ENCODE peak calls at places on chromosome 21, in eight cellular contexts. One of them, this sample, is unnamed.
A peak's percentile ranks its signal among the peaks of the same experiment; 100 is the strongest.

GRCh38 chr21:22374218-22374969 is 1376.2 kb downstream of the NCAM2 start:
- DNase-seq in cardiac fibroblast: no peak
- DNase-seq in A673: no peak
- DNase-seq in transverse colon: no peak
- DNase-seq in Peyer's patch: no peak
- DNase-seq in colonic mucosa: no peak
- DNase-seq in lower lobe of right lung: no peak
- DNase-seq in breast epithelium: no peak
- DNase-seq in this sample: no peak

GRCh38 chr21:32378956-32379355 is 13.9 kb downstream of the URB1 start:
- DNase-seq in transverse colon: no peak
- DNase-seq in A673: no peak
- DNase-seq in breast epithelium: no peak
- DNase-seq in Peyer's patch: no peak
- DNase-seq in lower lobe of right lung: no peak
- DNase-seq in cardiac fibroblast: no peak
- DNase-seq in colonic mucosa: no peak
- DNase-seq in this sample: no peak

GRCh38 chr21:39004776-39005605 is 178.3 kb downstream of the PSMG1 start:
- DNase-seq in colonic mucosa: peak; percentile 56
- DNase-seq in transverse colon: peak; percentile 47
- DNase-seq in cardiac fibroblast: peak; percentile 28
- DNase-seq in lower lobe of right lung: peak; percentile 77
- DNase-seq in A673: no peak
- DNase-seq in breast epithelium: no peak
- DNase-seq in Peyer's patch: no peak
- DNase-seq in this sample: peak; percentile 61

GRCh38 chr21:45467221-45467779 is 62.3 kb downstream of the COL18A1 start:
- DNase-seq in breast epithelium: no peak
- DNase-seq in A673: no peak
- DNase-seq in lower lobe of right lung: no peak
- DNase-seq in cardiac fibroblast: no peak
- DNase-seq in Peyer's patch: no peak
- DNase-seq in colonic mucosa: no peak
- DNase-seq in transverse colon: no peak
- DNase-seq in this sample: no peak

GRCh38 chr21:45874716-45875415 is 106.7 kb upstream of the COL6A1 start:
- DNase-seq in transverse colon: peak; percentile 57
- DNase-seq in lower lobe of right lung: peak; percentile 35
- DNase-seq in colonic mucosa: peak; percentile 50
- DNase-seq in Peyer's patch: no peak
- DNase-seq in breast epithelium: no peak
- DNase-seq in A673: peak; percentile 62
- DNase-seq in cardiac fibroblast: peak; percentile 95
- DNase-seq in this sample: peak; percentile 29

GRCh38 chr21:31236528-31236927 is 107.5 kb downstream of the TIAM1 start:
- DNase-seq in lower lobe of right lung: no peak
- DNase-seq in transverse colon: no peak
- DNase-seq in cardiac fibroblast: no peak
- DNase-seq in Peyer's patch: no peak
- DNase-seq in colonic mucosa: no peak
- DNase-seq in A673: no peak
- DNase-seq in breast epithelium: no peak
- DNase-seq in this sample: no peak

GRCh38 chr21:40433575-40433974 is 413.4 kb downstream of the DSCAM start:
- DNase-seq in cardiac fibroblast: no peak
- DNase-seq in Peyer's patch: no peak
- DNase-seq in lower lobe of right lung: no peak
- DNase-seq in colonic mucosa: no peak
- DNase-seq in breast epithelium: no peak
- DNase-seq in A673: no peak
- DNase-seq in transverse colon: no peak
- DNase-seq in this sample: no peak

GRCh38 chr21:32909393-32909792 is 116.3 kb upstream of the OLIG2 start:
- DNase-seq in A673: no peak
- DNase-seq in breast epithelium: no peak
- DNase-seq in cardiac fibroblast: no peak
- DNase-seq in Peyer's patch: no peak
- DNase-seq in lower lobe of right lung: no peak
- DNase-seq in colonic mucosa: no peak
- DNase-seq in transverse colon: no peak
- DNase-seq in this sample: no peak

GRCh38 chr21:44986471-44987291 is 46.9 kb downstream of the SLX9 start:
- DNase-seq in transverse colon: no peak
- DNase-seq in cardiac fibroblast: no peak
- DNase-seq in A673: no peak
- DNase-seq in Peyer's patch: no peak
- DNase-seq in lower lobe of right lung: peak; percentile 40
- DNase-seq in breast epithelium: no peak
- DNase-seq in colonic mucosa: no peak
- DNase-seq in this sample: no peak

GRCh38 chr21:33368124-33368523 is 35.1 kb upstream of the IFNGR2 start:
- DNase-seq in lower lobe of right lung: no peak
- DNase-seq in colonic mucosa: no peak
- DNase-seq in cardiac fibroblast: no peak
- DNase-seq in transverse colon: no peak
- DNase-seq in Peyer's patch: no peak
- DNase-seq in breast epithelium: no peak
- DNase-seq in A673: no peak
- DNase-seq in this sample: no peak

GRCh38 chr21:9755611-9756010 is 765.8 kb upstream of the TPTE start:
- DNase-seq in colonic mucosa: no peak
- DNase-seq in breast epithelium: no peak
- DNase-seq in Peyer's patch: no peak
- DNase-seq in cardiac fibroblast: no peak
- DNase-seq in lower lobe of right lung: no peak
- DNase-seq in transverse colon: no peak
- DNase-seq in A673: no peak
- DNase-seq in this sample: no peak

GRCh38 chr21:44919111-44919912 is 1.4 kb downstream of the ITGB2 start:
- DNase-seq in breast epithelium: no peak
- DNase-seq in cardiac fibroblast: no peak
- DNase-seq in A673: no peak
- DNase-seq in lower lobe of right lung: peak; percentile 68
- DNase-seq in Peyer's patch: no peak
- DNase-seq in transverse colon: no peak
- DNase-seq in colonic mucosa: no peak
- DNase-seq in this sample: no peak

GRCh38 chr21:39720126-39720778 is 24.7 kb upstream of the IGSF5 start:
- DNase-seq in lower lobe of right lung: no peak
- DNase-seq in breast epithelium: no peak
- DNase-seq in transverse colon: no peak
- DNase-seq in A673: no peak
- DNase-seq in cardiac fibroblast: no peak
- DNase-seq in Peyer's patch: no peak
- DNase-seq in colonic mucosa: no peak
- DNase-seq in this sample: no peak

GRCh38 chr21:26842976-26843911 is 2.0 kb downstream of the ADAMTS1 start:
- DNase-seq in cardiac fibroblast: peak; percentile 98
- DNase-seq in breast epithelium: peak; percentile 80
- DNase-seq in Peyer's patch: peak; percentile 25
- DNase-seq in colonic mucosa: peak; percentile 91
- DNase-seq in A673: peak; percentile 97
- DNase-seq in transverse colon: peak; percentile 87
- DNase-seq in lower lobe of right lung: peak; percentile 84
- DNase-seq in this sample: peak; percentile 91

GRCh38 chr21:46144464-46145070 is 10.8 kb downstream of the FTCD start:
- DNase-seq in cardiac fibroblast: no peak
- DNase-seq in transverse colon: no peak
- DNase-seq in colonic mucosa: no peak
- DNase-seq in Peyer's patch: no peak
- DNase-seq in breast epithelium: no peak
- DNase-seq in lower lobe of right lung: no peak
- DNase-seq in A673: no peak
- DNase-seq in this sample: no peak

GRCh38 chr21:25826652-25827051 is 91.9 kb downstream of the GABPA start:
- DNase-seq in A673: no peak
- DNase-seq in transverse colon: no peak
- DNase-seq in breast epithelium: no peak
- DNase-seq in cardiac fibroblast: no peak
- DNase-seq in colonic mucosa: no peak
- DNase-seq in Peyer's patch: no peak
- DNase-seq in lower lobe of right lung: no peak
- DNase-seq in this sample: no peak

DNA sequence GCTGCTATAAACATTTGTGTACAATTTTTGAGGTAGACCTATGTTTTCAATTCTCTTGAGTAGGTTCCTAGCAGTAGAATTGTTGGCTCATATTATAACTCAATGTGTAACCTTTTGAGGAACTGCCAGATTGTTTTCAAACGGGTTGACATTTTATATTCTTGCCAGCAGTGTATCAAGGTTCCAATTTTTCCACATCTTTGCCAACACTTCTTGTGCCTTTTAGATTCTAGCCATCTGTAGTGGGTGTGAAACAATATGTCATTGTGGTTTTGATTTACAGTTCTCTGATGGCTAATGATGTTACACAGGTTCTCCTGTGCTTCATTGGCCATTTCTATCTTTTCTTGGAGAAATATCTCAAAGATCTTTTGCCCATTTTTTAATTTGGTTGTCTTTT is 36.4 kb downstream of the MAP3K7CL start:
- DNase-seq in transverse colon: no peak
- DNase-seq in breast epithelium: no peak
- DNase-seq in A673: no peak
- DNase-seq in lower lobe of right lung: no peak
- DNase-seq in colonic mucosa: no peak
- DNase-seq in cardiac fibroblast: no peak
- DNase-seq in Peyer's patch: no peak
- DNase-seq in this sample: no peak
- H3K4me3 ChIP-seq in transverse colon: no peak overlapping the region
- H3K4me3 ChIP-seq in breast epithelium: no peak overlapping the region
- H3K4me3 ChIP-seq in A673: no peak overlapping the region
- H3K4me3 ChIP-seq in lower lobe of right lung: no peak overlapping the region
- H3K4me3 ChIP-seq in colonic mucosa: no peak overlapping the region
- H3K4me3 ChIP-seq in cardiac fibroblast: no peak overlapping the region
- H3K4me3 ChIP-seq in Peyer's patch: no peak overlapping the region
- H3K4me3 ChIP-seq in this sample: no peak overlapping the region

DNA sequence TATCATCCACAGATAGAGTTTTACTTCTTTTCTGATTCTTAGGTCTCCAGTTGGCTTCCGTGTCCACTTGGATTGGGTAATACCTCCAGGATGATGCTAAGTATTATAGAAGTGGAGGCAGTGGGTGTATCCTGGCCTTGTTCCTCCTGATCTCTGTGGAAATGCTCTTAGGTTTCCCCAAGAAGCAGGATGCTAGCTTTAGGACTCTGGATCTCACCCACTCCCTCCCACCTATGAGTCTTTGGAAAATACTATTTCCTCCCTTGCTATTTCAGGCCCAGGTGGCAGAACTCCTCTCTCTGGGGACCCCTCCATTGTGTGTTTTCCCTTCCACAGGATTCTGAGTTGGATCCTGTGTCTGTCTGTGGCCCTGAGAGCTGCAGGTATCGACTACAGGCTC is 86.7 kb downstream of the SIM2 start:
- DNase-seq in Peyer's patch: no peak
- DNase-seq in cardiac fibroblast: no peak
- DNase-seq in colonic mucosa: no peak
- DNase-seq in A673: no peak
- DNase-seq in transverse colon: no peak
- DNase-seq in lower lobe of right lung: no peak
- DNase-seq in breast epithelium: no peak
- DNase-seq in this sample: no peak
- H3K4me3 ChIP-seq in Peyer's patch: no peak overlapping the region
- H3K4me3 ChIP-seq in cardiac fibroblast: no peak overlapping the region
- H3K4me3 ChIP-seq in colonic mucosa: no peak overlapping the region
- H3K4me3 ChIP-seq in A673: no peak overlapping the region
- H3K4me3 ChIP-seq in transverse colon: no peak overlapping the region
- H3K4me3 ChIP-seq in lower lobe of right lung: no peak overlapping the region
- H3K4me3 ChIP-seq in breast epithelium: no peak overlapping the region
- H3K4me3 ChIP-seq in this sample: no peak overlapping the region

GRCh38 chr21:42592156-42592820 is 61.1 kb upstream of the PDE9A start:
- DNase-seq in colonic mucosa: no peak
- DNase-seq in transverse colon: no peak
- DNase-seq in cardiac fibroblast: no peak
- DNase-seq in A673: no peak
- DNase-seq in Peyer's patch: no peak
- DNase-seq in breast epithelium: peak; percentile 27
- DNase-seq in lower lobe of right lung: no peak
- DNase-seq in this sample: no peak

GRCh38 chr21:42594616-42595280 is 58.7 kb upstream of the PDE9A start:
- DNase-seq in transverse colon: no peak
- DNase-seq in breast epithelium: peak; percentile 28
- DNase-seq in cardiac fibroblast: no peak
- DNase-seq in A673: no peak
- DNase-seq in lower lobe of right lung: no peak
- DNase-seq in Peyer's patch: no peak
- DNase-seq in colonic mucosa: no peak
- DNase-seq in this sample: no peak

GRCh38 chr21:42591170-42591869 is 62.1 kb upstream of the PDE9A start:
- DNase-seq in colonic mucosa: no peak
- DNase-seq in Peyer's patch: no peak
- DNase-seq in A673: no peak
- DNase-seq in transverse colon: no peak
- DNase-seq in breast epithelium: no peak
- DNase-seq in cardiac fibroblast: no peak
- DNase-seq in lower lobe of right lung: no peak
- DNase-seq in this sample: no peak

GRCh38 chr21:42593815-42594157 is 59.6 kb upstream of the PDE9A start:
- DNase-seq in Peyer's patch: no peak
- DNase-seq in breast epithelium: no peak
- DNase-seq in A673: no peak
- DNase-seq in colonic mucosa: no peak
- DNase-seq in transverse colon: no peak
- DNase-seq in cardiac fibroblast: no peak
- DNase-seq in lower lobe of right lung: no peak
- DNase-seq in this sample: no peak

DNA sequence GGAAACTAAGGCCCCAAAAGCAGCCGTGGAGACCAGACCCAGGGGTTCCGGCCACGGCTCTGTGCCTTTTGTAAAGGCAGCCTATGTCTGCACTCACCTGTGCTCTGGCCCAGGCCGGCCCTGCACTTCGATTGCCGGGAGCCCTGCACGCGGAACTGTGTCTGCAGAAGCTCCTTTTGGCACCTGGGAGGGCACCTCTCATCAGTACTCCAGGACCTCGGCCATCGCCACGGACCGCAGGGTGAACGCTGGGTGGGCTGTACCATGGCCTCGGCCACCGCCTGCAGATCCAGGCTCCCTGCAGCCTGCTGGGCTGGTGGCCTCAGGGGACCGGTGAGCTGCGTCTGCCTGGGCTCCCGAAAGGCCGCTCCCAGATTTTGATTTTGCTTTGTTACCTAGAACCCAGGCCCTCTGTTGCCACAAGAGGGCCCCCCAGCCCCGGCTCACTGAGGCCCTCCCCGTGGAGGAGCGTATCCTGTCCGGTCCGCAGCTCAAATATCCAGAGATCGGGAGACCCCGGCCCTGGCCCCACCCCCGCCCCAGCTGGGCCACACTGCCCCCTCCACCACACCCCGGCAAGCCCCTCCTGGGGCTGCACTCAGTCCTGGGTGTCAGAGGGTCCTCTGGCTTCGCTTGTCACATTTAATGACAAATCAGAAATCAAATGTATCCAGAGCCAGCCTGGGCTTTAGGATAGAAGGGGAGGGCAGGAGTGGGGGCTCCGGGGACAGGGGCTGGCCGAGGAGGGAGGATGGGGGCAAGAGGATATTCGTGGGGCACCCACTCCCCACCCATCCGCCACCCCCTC is 60.2 kb upstream of the PDE9A start:
- DNase-seq in breast epithelium: peak; percentile 70
- DNase-seq in cardiac fibroblast: peak; percentile 65
- DNase-seq in colonic mucosa: peak; percentile 84
- DNase-seq in lower lobe of right lung: peak; percentile 75
- DNase-seq in Peyer's patch: peak; percentile 58
- DNase-seq in transverse colon: peak; percentile 85
- DNase-seq in A673: peak; percentile 80
- DNase-seq in this sample: peak; percentile 65
- H3K4me3 ChIP-seq in breast epithelium: peak overlapping the region; percentile 51
- H3K4me3 ChIP-seq in cardiac fibroblast: no peak overlapping the region
- H3K4me3 ChIP-seq in colonic mucosa: no peak overlapping the region
- H3K4me3 ChIP-seq in lower lobe of right lung: no peak overlapping the region
- H3K4me3 ChIP-seq in Peyer's patch: no peak overlapping the region
- H3K4me3 ChIP-seq in transverse colon: no peak overlapping the region
- H3K4me3 ChIP-seq in A673: peak overlapping the region; percentile 19
- H3K4me3 ChIP-seq in this sample: no peak overlapping the region

GRCh38 chr21:34890724-34891609 is 158.1 kb downstream of the RUNX1 start:
- DNase-seq in colonic mucosa: no peak
- DNase-seq in transverse colon: peak; percentile 30
- DNase-seq in Peyer's patch: no peak
- DNase-seq in cardiac fibroblast: peak; percentile 51
- DNase-seq in lower lobe of right lung: peak; percentile 59
- DNase-seq in A673: no peak
- DNase-seq in breast epithelium: no peak
- DNase-seq in this sample: peak; percentile 23
- H3K4me3 ChIP-seq in colonic mucosa: peak overlapping the region; percentile 62
- H3K4me3 ChIP-seq in transverse colon: peak overlapping the region; percentile 86
- H3K4me3 ChIP-seq in Peyer's patch: peak overlapping the region; percentile 90
- H3K4me3 ChIP-seq in cardiac fibroblast: peak overlapping the region; percentile 32
- H3K4me3 ChIP-seq in lower lobe of right lung: peak overlapping the region; percentile 70
- H3K4me3 ChIP-seq in A673: no peak overlapping the region
- H3K4me3 ChIP-seq in breast epithelium: peak overlapping the region; percentile 88
- H3K4me3 ChIP-seq in this sample: no peak overlapping the region